ENCODE peak calls at places on chromosome 20, in nine cellular contexts. One of them, this sample, is unnamed.

GRCh38 chr20:11979306-11980128 is 61.8 kb downstream of the BTBD3 start:
- DNase-seq in HFFc6: no peak
- DNase-seq in A172: no peak
- DNase-seq in GM23338: no peak
- DNase-seq in LoVo: no peak
- DNase-seq in NCI-H2081: peak; percentile 24
- DNase-seq in amygdala: no peak
- DNase-seq in NCI-H1417: no peak
- DNase-seq in progenitor cell of endocrine pancreas: no peak
- DNase-seq in this sample: no peak

GRCh38 chr20:20367681-20368413 is at the start of gene INSM1:
- DNase-seq in HFFc6: no peak
- DNase-seq in A172: no peak
- DNase-seq in GM23338: peak; percentile 75
- DNase-seq in LoVo: no peak
- DNase-seq in NCI-H2081: peak; percentile 97
- DNase-seq in amygdala: peak; percentile 56
- DNase-seq in NCI-H1417: peak; percentile 93
- DNase-seq in progenitor cell of endocrine pancreas: peak; percentile 25
- DNase-seq in this sample: no peak

GRCh38 chr20:36544134-36545018 is 3.1 kb downstream of the MYL9 start:
- DNase-seq in HFFc6: peak; percentile 87
- DNase-seq in A172: peak; percentile 91
- DNase-seq in GM23338: no peak
- DNase-seq in LoVo: no peak
- DNase-seq in NCI-H2081: no peak
- DNase-seq in amygdala: no peak
- DNase-seq in NCI-H1417: no peak
- DNase-seq in progenitor cell of endocrine pancreas: no peak
- DNase-seq in this sample: peak; percentile 85

GRCh38 chr20:17885076-17885475 is 83.5 kb downstream of the SNX5 start:
- DNase-seq in HFFc6: no peak
- DNase-seq in A172: no peak
- DNase-seq in GM23338: no peak
- DNase-seq in LoVo: no peak
- DNase-seq in NCI-H2081: no peak
- DNase-seq in amygdala: no peak
- DNase-seq in NCI-H1417: no peak
- DNase-seq in progenitor cell of endocrine pancreas: no peak
- DNase-seq in this sample: no peak

GRCh38 chr20:32966382-32966781 is 37.9 kb downstream of the SUN5 start:
- DNase-seq in HFFc6: no peak
- DNase-seq in A172: no peak
- DNase-seq in GM23338: no peak
- DNase-seq in LoVo: no peak
- DNase-seq in NCI-H2081: no peak
- DNase-seq in amygdala: no peak
- DNase-seq in NCI-H1417: no peak
- DNase-seq in progenitor cell of endocrine pancreas: no peak
- DNase-seq in this sample: peak; percentile 2

GRCh38 chr20:1232538-1233111 is 6.8 kb downstream of the RAD21L1 start:
- DNase-seq in HFFc6: no peak
- DNase-seq in A172: no peak
- DNase-seq in GM23338: no peak
- DNase-seq in LoVo: no peak
- DNase-seq in NCI-H2081: no peak
- DNase-seq in amygdala: no peak
- DNase-seq in NCI-H1417: no peak
- DNase-seq in progenitor cell of endocrine pancreas: no peak
- DNase-seq in this sample: no peak

GRCh38 chr20:49559411-49560081 is 8.4 kb downstream of the PTGIS start:
- DNase-seq in HFFc6: peak; percentile 42
- DNase-seq in A172: no peak
- DNase-seq in GM23338: no peak
- DNase-seq in LoVo: no peak
- DNase-seq in NCI-H2081: no peak
- DNase-seq in amygdala: no peak
- DNase-seq in NCI-H1417: no peak
- DNase-seq in progenitor cell of endocrine pancreas: no peak
- DNase-seq in this sample: peak; percentile 64

GRCh38 chr20:56163806-56164205 is 84.7 kb upstream of the MC3R start:
- DNase-seq in HFFc6: no peak
- DNase-seq in A172: no peak
- DNase-seq in GM23338: no peak
- DNase-seq in LoVo: no peak
- DNase-seq in NCI-H2081: no peak
- DNase-seq in amygdala: no peak
- DNase-seq in NCI-H1417: no peak
- DNase-seq in progenitor cell of endocrine pancreas: no peak
- DNase-seq in this sample: no peak

GRCh38 chr20:57178582-57179112 is 87.8 kb downstream of the BMP7 start:
- DNase-seq in HFFc6: no peak
- DNase-seq in A172: no peak
- DNase-seq in GM23338: no peak
- DNase-seq in LoVo: no peak
- DNase-seq in NCI-H2081: no peak
- DNase-seq in amygdala: no peak
- DNase-seq in NCI-H1417: no peak
- DNase-seq in progenitor cell of endocrine pancreas: no peak
- DNase-seq in this sample: no peak

GRCh38 chr20:1702855-1703254 is 45.3 kb upstream of the SIRPG start:
- DNase-seq in HFFc6: no peak
- DNase-seq in A172: no peak
- DNase-seq in GM23338: no peak
- DNase-seq in LoVo: no peak
- DNase-seq in NCI-H2081: no peak
- DNase-seq in amygdala: no peak
- DNase-seq in NCI-H1417: no peak
- DNase-seq in progenitor cell of endocrine pancreas: no peak
- DNase-seq in this sample: no peak

GRCh38 chr20:3168079-3168828 is 5.1 kb downstream of the LZTS3 start:
- DNase-seq in HFFc6: no peak
- DNase-seq in A172: no peak
- DNase-seq in GM23338: peak; percentile 91
- DNase-seq in LoVo: no peak
- DNase-seq in NCI-H2081: no peak
- DNase-seq in amygdala: no peak
- DNase-seq in NCI-H1417: peak; percentile 80
- DNase-seq in progenitor cell of endocrine pancreas: peak; percentile 54
- DNase-seq in this sample: no peak

GRCh38 chr20:48457261-48458002 is 370.4 kb downstream of the PREX1 start:
- DNase-seq in HFFc6: no peak
- DNase-seq in A172: no peak
- DNase-seq in GM23338: no peak
- DNase-seq in LoVo: no peak
- DNase-seq in NCI-H2081: no peak
- DNase-seq in amygdala: no peak
- DNase-seq in NCI-H1417: no peak
- DNase-seq in progenitor cell of endocrine pancreas: no peak
- DNase-seq in this sample: no peak

This sample was measured in GM03348.